ENCODE peak calls at places on chromosome 19, in six cellular contexts. G, O, W, X, Z and R are unnamed samples.
A peak's percentile ranks its signal among the peaks of the same experiment; 100 is the strongest.

GRCh38 chr19:13707901-13708300 is 56.4 kb upstream of the MRI1 start:
- DNase-seq in G (no peak), O (no peak), W (no peak), X (no peak), Z (no peak), R (no peak)

GRCh38 chr19:29858000-29858596 is 46.3 kb downstream of the CCNE1 start:
- DNase-seq in G (no peak), O (no peak), W (no peak), X (no peak), Z (no peak), R (no peak)

GRCh38 chr19:21749090-21749489 is 18.3 kb downstream of the ZNF100 start:
- DNase-seq in G (no peak), O (no peak), W (no peak), X (no peak), Z (no peak), R (no peak)

GRCh38 chr19:12868540-12869112 is 12.6 kb downstream of the DNASE2 start:
- DNase-seq in G (no peak), O (no peak), W (no peak), X (no peak), Z (no peak), R (no peak)

GRCh38 chr19:11464333-11465265 is 16.2 kb downstream of the ELAVL3 start:
- DNase-seq in G (no peak), O (no peak), W (no peak), X (no peak), Z (no peak), R (no peak)

GRCh38 chr19:38649305-38650179 is 2.1 kb downstream of the ACTN4 start:
- DNase-seq in G (peak; percentile 62), O (no peak), W (peak; percentile 29), X (peak; percentile 66), Z (peak; percentile 88), R (no peak)

GRCh38 chr19:32337176-32337808 is 8.1 kb upstream of the ZNF507 start:
- DNase-seq in G (no peak), O (no peak), W (no peak), X (no peak), Z (no peak), R (no peak)

GRCh38 chr19:34881982-34882381 is 44.7 kb upstream of the ZNF30 start:
- DNase-seq in G (no peak), O (no peak), W (no peak), X (no peak), Z (no peak), R (no peak)

GRCh38 chr19:12769689-12770088 is 5.7 kb downstream of the HOOK2 start:
- DNase-seq in G (peak; percentile 54), O (peak; percentile 73), W (no peak), X (no peak), Z (peak; percentile 79), R (no peak)

GRCh38 chr19:56661248-56661647 is 10.3 kb downstream of the ZNF835 start:
- DNase-seq in G (no peak), O (no peak), W (no peak), X (no peak), Z (no peak), R (no peak)

GRCh38 chr19:31334101-31334848 is 15.0 kb downstream of the TSHZ3 start:
- DNase-seq in G (no peak), O (no peak), W (no peak), X (no peak), Z (no peak), R (no peak)

GRCh38 chr19:37987356-37988332 is 80.6 kb downstream of the SIPA1L3 start:
- DNase-seq in G (no peak), O (no peak), W (no peak), X (no peak), Z (no peak), R (no peak)

GRCh38 chr19:29860492-29860891 is 48.7 kb downstream of the CCNE1 start:
- DNase-seq in G (no peak), O (no peak), W (no peak), X (no peak), Z (no peak), R (no peak)

GRCh38 chr19:39052243-39052746 is 19.9 kb upstream of the FBXO27 start:
- DNase-seq in G (no peak), O (peak; percentile 68), W (peak; percentile 55), X (peak; percentile 36), Z (peak; percentile 61), R (no peak)

GRCh38 chr19:5539431-5539833 is 28.3 kb downstream of the TINCR start:
- DNase-seq in G (no peak), O (no peak), W (peak; percentile 40), X (no peak), Z (no peak), R (no peak)

GRCh38 chr19:16649734-16650133 is 10.2 kb downstream of the SMIM7 start:
- DNase-seq in G (peak; percentile 65), O (no peak), W (no peak), X (no peak), Z (no peak), R (no peak)

GRCh38 chr19:32164384-32164992 is 180.9 kb upstream of the ZNF507 start:
- DNase-seq in G (no peak), O (no peak), W (no peak), X (no peak), Z (no peak), R (no peak)

GRCh38 chr19:16894080-16894479 is 5.3 kb downstream of the F2RL3 start:
- DNase-seq in G (no peak), O (no peak), W (no peak), X (no peak), Z (no peak), R (no peak)

GRCh38 chr19:6378498-6378897 is 2.8 kb upstream of the PSPN start:
- DNase-seq in G (no peak), O (no peak), W (no peak), X (no peak), Z (no peak), R (no peak)

GRCh38 chr19:33998739-33999345 is 173.5 kb upstream of the LSM14A start:
- DNase-seq in G (no peak), O (no peak), W (no peak), X (no peak), Z (no peak), R (no peak)

GRCh38 chr19:51138549-51138979 is 3.5 kb upstream of the SIGLEC7 start:
- DNase-seq in G (peak; percentile 30), O (no peak), W (peak; percentile 46), X (no peak), Z (peak; percentile 55), R (no peak)

GRCh38 chr19:35040826-35041547 is 534 bp upstream of the HPN start:
- DNase-seq in G (peak; percentile 100), O (no peak), W (peak; percentile 93), X (peak; percentile 97), Z (peak; percentile 89), R (peak; percentile 48)

GRCh38 chr19:11849264-11849615 is 714 bp downstream of the ZNF439 start:
- DNase-seq in G (no peak), O (no peak), W (no peak), X (no peak), Z (no peak), R (no peak)

GRCh38 chr19:29663861-29664752 is 1.2 kb upstream of the PLEKHF1 start:
- DNase-seq in G (peak; percentile 27), O (no peak), W (no peak), X (no peak), Z (peak; percentile 60), R (no peak)

GRCh38 chr19:46931197-46931596 is 70.4 kb downstream of the ARHGAP35 start:
- DNase-seq in G (no peak), O (no peak), W (no peak), X (no peak), Z (no peak), R (no peak)
- H3K4me1 ChIP-seq in G (peaks cover 70% of the 10 kb centered on the region), O (no peaks in the 10 kb centered on the region), W (peaks cover 66% of the 10 kb centered on the region), X (no peaks in the 10 kb centered on the region), Z (peaks cover 17% of the 10 kb centered on the region), R (peaks cover 23% of the 10 kb centered on the region)

DNA sequence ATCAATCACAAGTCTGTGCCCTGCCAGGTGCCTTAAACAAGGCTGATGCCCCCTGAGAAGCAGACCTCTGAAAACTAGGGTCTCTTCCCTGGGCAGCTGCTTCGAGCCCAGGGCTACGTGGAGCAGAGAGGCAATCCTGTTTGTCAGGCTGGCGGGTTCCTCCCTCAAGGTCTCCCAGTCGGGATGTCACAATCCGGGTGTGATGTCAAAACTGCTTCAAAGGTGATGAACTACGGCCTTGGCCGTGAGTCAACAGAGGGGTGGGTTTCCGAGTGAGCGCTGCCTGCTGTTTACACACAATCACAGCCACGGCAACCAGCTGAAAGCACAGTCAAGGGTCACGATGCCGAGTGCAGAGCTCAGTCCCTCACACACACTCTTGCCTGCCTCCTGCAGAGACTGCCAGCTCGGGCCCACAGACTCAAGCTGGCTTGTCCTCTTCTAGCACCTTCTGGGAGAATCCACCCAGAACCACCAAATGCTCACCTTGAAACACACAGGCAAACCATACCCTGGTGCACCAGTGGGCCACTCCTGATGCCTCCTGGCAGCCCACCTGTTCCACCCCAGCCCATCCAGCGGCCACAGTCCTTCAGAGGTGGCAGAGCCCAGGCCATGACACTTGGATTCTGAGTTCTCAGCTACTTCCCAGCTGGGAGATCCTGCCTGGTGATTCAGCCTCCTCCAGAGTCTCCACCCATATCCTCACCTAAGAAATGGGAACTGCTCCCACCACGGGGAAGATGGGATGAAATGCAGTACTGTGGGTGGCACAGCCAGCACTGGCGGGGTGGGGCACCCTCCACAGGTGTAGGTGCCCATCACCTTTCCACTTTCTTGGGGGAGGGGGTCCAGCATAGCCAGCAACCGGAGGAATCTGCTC is 6.8 kb downstream of the ELL start:
- DNase-seq in G (peak; percentile 66), O (no peak), W (peak; percentile 48), X (peak; percentile 50), Z (peak; percentile 74), R (no peak)
- TF ChIP-seq CTCF in G (no peak), O (no peak), W (no peak), X (no peak), Z (no peak), R (no peak)

DNA sequence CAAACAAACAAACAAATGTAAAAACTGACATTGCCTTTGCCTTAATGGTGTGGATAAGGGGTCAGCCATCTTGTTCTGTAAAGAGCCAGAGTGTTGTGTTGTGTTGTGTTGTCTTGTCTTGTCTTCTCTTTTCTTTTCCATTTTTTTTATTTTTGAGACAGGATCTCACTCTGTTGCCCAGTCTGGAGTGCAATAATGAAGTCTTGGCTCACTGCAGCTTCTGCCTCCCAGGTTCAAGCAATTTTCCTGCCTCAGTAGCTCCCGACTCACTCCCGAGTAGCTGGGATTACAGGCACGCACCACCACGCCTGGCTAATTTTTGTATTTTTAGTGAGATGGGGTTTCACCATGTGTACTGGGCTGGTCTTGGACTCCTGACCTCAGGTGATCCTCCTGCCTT is 27.8 kb downstream of the TIMM13 start:
- DNase-seq in G (no peak), O (no peak), W (no peak), X (no peak), Z (no peak), R (no peak)
- H3K4me1 ChIP-seq in G (no peaks in the 10 kb centered on the region), O (no peaks in the 10 kb centered on the region), W (no peaks in the 10 kb centered on the region), X (no peaks in the 10 kb centered on the region), Z (peaks cover 8% of the 10 kb centered on the region), R (no peaks in the 10 kb centered on the region)

DNA sequence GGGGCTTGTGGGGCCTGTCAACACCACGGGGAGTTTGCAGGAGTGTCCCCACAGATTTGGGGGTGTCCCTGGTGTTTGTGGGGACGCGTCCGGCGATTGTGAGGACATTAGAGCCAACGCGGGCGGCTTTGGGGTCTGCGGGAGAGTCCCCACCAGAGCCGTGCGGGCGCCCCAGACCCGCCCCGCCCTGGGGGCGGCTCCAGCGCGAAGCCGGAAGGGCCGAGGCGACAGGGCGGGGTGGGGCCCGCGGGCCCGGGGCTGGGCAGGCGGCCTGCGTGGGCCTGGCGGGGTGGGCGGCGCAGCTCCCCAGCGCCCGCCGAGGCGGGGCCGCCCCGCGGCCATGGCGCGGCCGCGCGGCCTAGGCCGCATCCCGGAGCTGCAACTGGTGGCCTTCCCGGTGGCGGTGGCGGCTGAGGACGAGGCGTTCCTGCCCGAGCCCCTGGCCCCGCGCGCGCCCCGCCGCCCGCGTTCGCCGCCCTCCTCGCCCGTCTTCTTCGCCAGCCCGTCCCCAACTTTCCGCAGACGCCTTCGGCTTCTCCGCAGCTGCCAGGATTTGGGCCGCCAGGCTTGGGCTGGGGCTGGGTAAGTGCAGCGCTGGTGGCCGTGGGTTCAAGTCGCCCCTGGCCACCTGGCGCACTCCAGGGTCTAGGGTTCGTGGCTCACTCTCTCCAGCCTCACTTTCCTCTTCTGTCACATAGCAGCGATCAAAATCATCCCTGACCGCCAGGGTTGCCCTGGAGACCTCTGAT is 10.3 kb downstream of the PDE4A start:
- DNase-seq in G (no peak), O (no peak), W (peak; percentile 79), X (peak; percentile 58), Z (peak; percentile 74), R (no peak)
- TF ChIP-seq CTCF in G (no peak), O (no peak), W (no peak), X (no peak), Z (no peak), R (no peak)